ENCODE peak calls at places on chromosome 11, in six cellular contexts. G, Y, H, P, Q and E are unnamed samples.

GRCh38 chr11:7576671-7577225 is 62.9 kb downstream of the PPFIBP2 start:
- DNase-seq in G (no peak), Y (no peak), H (no peak), P (no peak), Q (no peak), E (no peak)

GRCh38 chr11:1864216-1864615 is 11.3 kb downstream of the LSP1 start:
- DNase-seq in G (no peak), Y (no peak), H (no peak), P (no peak), Q (no peak), E (no peak)

GRCh38 chr11:15663778-15664218 is 549.1 kb downstream of the INSC start:
- DNase-seq in G (no peak), Y (no peak), H (peak), P (no peak), Q (no peak), E (no peak)

GRCh38 chr11:72641900-72642814 is 32.1 kb downstream of the PDE2A start:
- DNase-seq in G (no peak), Y (no peak), H (peak), P (peak), Q (no peak), E (no peak)

GRCh38 chr11:95716266-95716665 is 73.3 kb downstream of the FAM76B start:
- DNase-seq in G (no peak), Y (no peak), H (no peak), P (no peak), Q (no peak), E (no peak)

GRCh38 chr11:16883179-16883578 is 131.0 kb downstream of the PLEKHA7 start:
- DNase-seq in G (no peak), Y (no peak), H (no peak), P (no peak), Q (no peak), E (no peak)

GRCh38 chr11:111438168-111438567 is 59.1 kb upstream of the POU2AF1 start:
- DNase-seq in G (no peak), Y (no peak), H (no peak), P (no peak), Q (no peak), E (no peak)

GRCh38 chr11:102447193-102447592 is 5.4 kb downstream of the TMEM123 start:
- DNase-seq in G (no peak), Y (no peak), H (no peak), P (no peak), Q (no peak), E (no peak)

GRCh38 chr11:79332017-79332416 is 108.8 kb downstream of the TENM4 start:
- DNase-seq in G (no peak), Y (no peak), H (no peak), P (no peak), Q (no peak), E (no peak)

GRCh38 chr11:36500315-36500721 is 9.8 kb downstream of the TRAF6 start:
- DNase-seq in G (peak), Y (no peak), H (no peak), P (no peak), Q (no peak), E (no peak)

GRCh38 chr11:57459112-57460016 is 964 bp upstream of the RTN4RL2 start:
- DNase-seq in G (no peak), Y (no peak), H (peak), P (peak), Q (no peak), E (no peak)

GRCh38 chr11:62446091-62446490 is 27.3 kb downstream of the SCGB1A1 start:
- DNase-seq in G (no peak), Y (no peak), H (no peak), P (no peak), Q (no peak), E (no peak)

GRCh38 chr11:65662247-65662801 is 392 bp downstream of the RELA start:
- DNase-seq in G (no peak), Y (no peak), H (no peak), P (no peak), Q (no peak), E (no peak)

GRCh38 chr11:71247551-71248250 is 4.7 kb downstream of the SHANK2 start:
- DNase-seq in G (no peak), Y (no peak), H (peak), P (no peak), Q (no peak), E (no peak)

GRCh38 chr11:18492888-18493287 is 33.9 kb downstream of the TSG101 start:
- DNase-seq in G (no peak), Y (no peak), H (no peak), P (no peak), Q (no peak), E (no peak)